ENCODE peak calls at places on chromosome 11, in ten cellular contexts. S, I, T, P, C, Y, D, B, K and V are unnamed samples.

GRCh38 chr11:27485930-27486773 is 13.6 kb upstream of the LGR4 start:
- DNase-seq in I (peak; percentile 75), D (no peak), Y (no peak), K (peak; percentile 74), B (no peak), P (peak; percentile 49), T (no peak), C (peak; percentile 76), S (no peak), V (no peak)

GRCh38 chr11:85863855-85864254 is 8.7 kb downstream of the CCDC83 start:
- DNase-seq in T (no peak), B (no peak), Y (no peak), K (no peak), I (no peak), P (no peak), C (no peak), S (no peak), D (no peak), V (no peak)

GRCh38 chr11:32310218-32310601 is 125.1 kb downstream of the WT1 start:
- DNase-seq in D (no peak), T (no peak), S (no peak), Y (no peak), I (peak; percentile 74), B (no peak), P (no peak), K (no peak), C (peak; percentile 34), V (no peak)

GRCh38 chr11:35166369-35167360 is 27.7 kb downstream of the CD44 start:
- DNase-seq in S (peak; percentile 79), T (peak; percentile 76), P (no peak), C (peak; percentile 55), B (no peak), D (no peak), Y (peak; percentile 91), I (peak; percentile 60), K (peak; percentile 99), V (peak; percentile 58)

GRCh38 chr11:134746609-134747008 is 334.6 kb upstream of the B3GAT1 start:
- DNase-seq in T (no peak), Y (no peak), D (no peak), I (no peak), B (no peak), C (no peak), S (no peak), K (no peak), P (no peak), V (no peak)

GRCh38 chr11:12889243-12889642 is 119.9 kb upstream of the RASSF10 start:
- DNase-seq in K (peak; percentile 55), S (peak; percentile 76), T (no peak), B (peak; percentile 28), I (peak; percentile 85), Y (no peak), D (no peak), P (no peak), C (peak; percentile 88), V (no peak)

GRCh38 chr11:707817-708420 is 1.9 kb downstream of the EPS8L2 start:
- DNase-seq in P (no peak), B (no peak), S (no peak), C (no peak), I (peak; percentile 32), Y (no peak), K (no peak), D (no peak), T (no peak), V (no peak)

GRCh38 chr11:64877390-64878222 is 815 bp downstream of the EHD1 start:
- DNase-seq in Y (no peak), K (peak; percentile 41), B (no peak), T (no peak), C (no peak), D (no peak), S (no peak), P (no peak), I (no peak), V (no peak)

GRCh38 chr11:85685820-85686459 is at the start of gene CCDC89:
- DNase-seq in K (no peak), P (no peak), C (peak; percentile 99), Y (no peak), I (peak; percentile 98), S (peak; percentile 79), D (no peak), T (peak; percentile 85), B (peak; percentile 78), V (no peak)

GRCh38 chr11:85740464-85741400 is 54.7 kb upstream of the CCDC89 start:
- DNase-seq in T (no peak), C (peak; percentile 12), I (no peak), S (no peak), D (no peak), Y (no peak), P (no peak), K (no peak), B (no peak), V (no peak)

GRCh38 chr11:93054881-93055280 is 85.4 kb downstream of the MTNR1B start:
- DNase-seq in K (peak; percentile 91), I (peak; percentile 99), T (peak; percentile 69), Y (peak; percentile 93), S (no peak), B (no peak), C (peak; percentile 89), P (no peak), D (no peak), V (no peak)